ENCODE peak calls at places on chromosomes 11 and 22, in eight cellular contexts. K, B, A, F, C, D, Q and Y are unnamed samples.

GRCh38 chr22:46564084-46564714 is 26.8 kb upstream of the CELSR1 start:
- DNase-seq in A (no peak), K (no peak), F (no peak), Q (no peak), C (no peak), B (no peak), D (no peak), Y (no peak)

GRCh38 chr22:50218153-50218995 is 17.6 kb downstream of the SELENOO start:
- DNase-seq in Q (no peak), C (no peak), F (no peak), K (no peak), B (no peak), D (no peak), A (no peak), Y (no peak)

GRCh38 chr11:19834761-19835160 is 122.1 kb downstream of the NAV2 start:
- DNase-seq in K (no peak), Q (no peak), B (no peak), C (no peak), F (no peak), D (no peak), A (no peak), Y (no peak)

GRCh38 chr11:27213232-27213660 is 149.8 kb downstream of the CCDC34 start:
- DNase-seq in C (no peak), D (peak), F (no peak), B (no peak), A (no peak), K (no peak), Q (no peak), Y (no peak)

GRCh38 chr11:123580557-123581275 is 73.7 kb downstream of the SCN3B start:
- DNase-seq in A (peak), C (peak), F (no peak), B (peak), D (no peak), K (peak), Q (no peak), Y (peak)

GRCh38 chr22:22609271-22609670 is 35.1 kb upstream of the GGTLC2 start:
- DNase-seq in B (no peak), F (no peak), C (no peak), D (no peak), A (no peak), K (no peak), Q (no peak), Y (no peak)

GRCh38 chr11:9982796-9983579 is 311.0 kb downstream of the SBF2 start:
- DNase-seq in A (no peak), B (no peak), Q (no peak), F (no peak), K (no peak), C (no peak), D (no peak), Y (no peak)

GRCh38 chr11:22304337-22304961 is 33.7 kb upstream of the SLC17A6 start:
- DNase-seq in C (no peak), A (peak), K (no peak), D (no peak), Q (no peak), B (no peak), F (no peak), Y (no peak)

GRCh38 chr11:109196016-109196415 is 226.0 kb upstream of the C11orf87 start:
- DNase-seq in C (no peak), K (no peak), D (peak), F (no peak), Q (no peak), A (no peak), B (no peak), Y (no peak)